ENCODE peak calls at places on chromosomes 6 and 20, in nine cellular contexts. F is brain microvascular endothelial cell, T is BJ, D is astrocyte of the spinal cord, C is mucosa of descending colon, P is HCT116, L is ovary, H is A549, O is PC-9. R is an unnamed sample.

GRCh38 chr20:61589055-61589385 is 337.0 kb downstream of the CDH4 start:
- DNase-seq in F (no peak), T (peak; percentile 60), D (peak; percentile 83), C (no peak), P (no peak), L (no peak), H (peak; percentile 12), O (no peak), R (peak; percentile 83)

GRCh38 chr6:11427827-11428245 is 109.7 kb upstream of the TMEM170B start:
- DNase-seq in F (peak; percentile 39), T (no peak), D (peak; percentile 54), C (no peak), P (no peak), L (no peak), H (no peak), O (peak; percentile 52), R (no peak)

GRCh38 chr6:445571-446417 is 54.2 kb downstream of the IRF4 start:
- DNase-seq in F (no peak), T (no peak), D (no peak), C (no peak), P (no peak), L (no peak), H (no peak), O (no peak), R (no peak)

GRCh38 chr6:116667620-116668019 is 946 bp downstream of the ZUP1 start:
- DNase-seq in F (no peak), T (no peak), D (no peak), C (no peak), P (no peak), L (no peak), H (no peak), O (no peak), R (no peak)

GRCh38 chr6:25175216-25175615 is 104.0 kb upstream of the CARMIL1 start:
- DNase-seq in F (no peak), T (peak; percentile 66), D (peak; percentile 29), C (no peak), P (no peak), L (no peak), H (no peak), O (peak; percentile 78), R (no peak)

GRCh38 chr6:38273325-38273724 is 366.4 kb downstream of the BTBD9 start:
- DNase-seq in F (no peak), T (peak; percentile 40), D (peak; percentile 50), C (no peak), P (no peak), L (no peak), H (no peak), O (no peak), R (peak; percentile 57)

GRCh38 chr6:112232845-112233256 is 21.5 kb downstream of the LAMA4 start:
- DNase-seq in F (peak; percentile 88), T (no peak), D (peak; percentile 93), C (no peak), P (no peak), L (peak; percentile 43), H (no peak), O (no peak), R (peak; percentile 98)

GRCh38 chr6:82118150-82118562 is 129.4 kb downstream of the IBTK start:
- DNase-seq in F (no peak), T (no peak), D (no peak), C (no peak), P (no peak), L (no peak), H (no peak), O (no peak), R (peak; percentile 60)

GRCh38 chr20:64027981-64028685 is 7.8 kb upstream of the C20orf204 start:
- DNase-seq in F (no peak), T (no peak), D (no peak), C (no peak), P (no peak), L (no peak), H (no peak), O (no peak), R (peak; percentile 59)

GRCh38 chr20:11728937-11729336 is 188.8 kb upstream of the BTBD3 start:
- DNase-seq in F (no peak), T (no peak), D (no peak), C (no peak), P (no peak), L (no peak), H (no peak), O (no peak), R (no peak)

DNA sequence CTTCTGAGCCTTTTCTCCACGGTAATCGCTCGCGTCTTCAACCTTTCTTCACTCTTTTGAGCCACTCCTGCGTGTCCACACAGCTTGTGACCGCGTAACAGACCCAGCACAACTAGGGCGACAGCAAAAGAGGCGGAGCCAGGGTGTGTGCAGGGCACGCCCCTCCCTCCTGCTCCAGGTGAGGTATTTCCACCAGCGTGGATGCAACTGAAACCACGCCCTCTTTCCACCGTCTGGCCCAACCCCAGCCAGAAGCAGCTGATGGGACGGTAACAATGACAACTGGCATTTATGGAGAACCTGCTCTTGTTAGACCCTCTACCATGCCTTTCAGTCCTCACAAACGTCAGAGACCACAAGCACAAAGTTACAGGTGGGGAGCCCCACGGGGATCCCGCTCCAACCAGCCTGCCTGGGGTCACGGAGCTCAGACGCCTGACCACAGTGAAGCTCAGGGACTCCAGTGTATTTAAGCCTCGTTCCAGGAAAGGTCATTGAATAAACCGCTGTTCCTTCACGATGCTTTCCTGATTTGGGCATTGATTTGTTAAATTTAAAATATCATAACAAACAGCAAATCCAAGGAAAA is 2.0 kb downstream of the PXDC1 start:
- DNase-seq in F (no peak), T (no peak), D (peak; percentile 28), C (peak; percentile 79), P (no peak), L (no peak), H (no peak), O (peak; percentile 18), R (no peak)
- H3K4me3 ChIP-seq in F (peak overlapping the region; percentile 85), T (peak overlapping the region; percentile 65), D (peak overlapping the region; percentile 76), C (no peak overlapping the region), P (no peak overlapping the region), L (peak overlapping the region; percentile 87), H (peak overlapping the region; percentile 75), O (peak overlapping the region; percentile 69), R (peak overlapping the region; percentile 75)

GRCh38 chr6:161660666-161661571 is 387.1 kb upstream of the AGPAT4 start:
- DNase-seq in F (no peak), T (no peak), D (no peak), C (no peak), P (no peak), L (no peak), H (no peak), O (no peak), R (no peak)
- TF ChIP-seq CTCF in F (no peak), T (no peak), D (no peak), C (no peak), P (no peak), L (no peak), H (no peak), O (no peak), R (no peak)

GRCh38 chr6:109006818-109007217 is 87.8 kb downstream of the SESN1 start:
- DNase-seq in F (no peak), T (no peak), D (no peak), C (no peak), P (no peak), L (no peak), H (no peak), O (no peak), R (no peak)
- H3K4me3 ChIP-seq in F (no peak overlapping the region), T (no peak overlapping the region), D (no peak overlapping the region), C (no peak overlapping the region), P (no peak overlapping the region), L (no peak overlapping the region), H (no peak overlapping the region), O (no peak overlapping the region), R (no peak overlapping the region)

GRCh38 chr20:19181552-19181951 is 30.9 kb upstream of the SLC24A3 start:
- DNase-seq in F (no peak), T (no peak), D (no peak), C (no peak), P (no peak), L (no peak), H (no peak), O (no peak), R (no peak)

GRCh38 chr20:19185083-19185482 is 27.4 kb upstream of the SLC24A3 start:
- DNase-seq in F (no peak), T (no peak), D (no peak), C (no peak), P (no peak), L (no peak), H (no peak), O (no peak), R (no peak)
- TF ChIP-seq CTCF in F (no peak), T (no peak), D (no peak), C (no peak), P (no peak), L (no peak), H (no peak), O (peak; percentile 26), R (no peak)

DNA sequence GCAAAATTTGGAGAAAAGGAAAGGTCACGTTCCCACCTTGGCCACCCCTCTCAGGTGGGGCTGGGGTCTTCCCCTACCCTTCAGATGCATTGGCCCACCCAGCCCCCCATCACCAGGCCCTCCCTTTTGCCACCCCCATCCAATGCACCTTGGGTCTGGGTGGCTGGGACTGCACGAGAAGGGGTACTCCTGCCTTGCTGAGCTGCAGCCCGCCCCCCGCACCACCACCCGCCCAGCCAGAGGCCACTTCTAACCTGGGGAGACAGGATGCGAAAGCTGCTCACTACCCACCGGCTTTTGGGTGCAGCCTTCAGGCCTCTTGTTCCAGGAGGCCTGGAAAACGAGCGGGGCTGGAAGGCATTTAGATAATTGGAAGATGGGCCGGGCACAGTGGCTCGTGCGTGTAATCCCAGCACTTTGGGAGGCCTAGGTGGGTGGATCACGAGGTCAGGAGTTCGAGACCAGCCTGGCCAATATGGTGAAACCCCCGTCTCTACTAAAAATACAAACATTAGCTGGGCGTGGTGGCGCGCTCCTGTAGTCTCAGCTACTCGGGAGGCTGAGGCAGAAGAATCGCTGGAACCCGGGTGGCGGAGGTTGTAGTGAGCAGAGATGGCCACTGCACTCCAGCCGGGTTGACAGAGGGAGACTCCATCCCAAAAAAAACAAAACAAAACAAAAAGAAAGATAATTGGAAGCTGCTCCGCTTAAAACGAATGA is 1.2 kb upstream of the CDC25B start:
- DNase-seq in F (no peak), T (no peak), D (no peak), C (peak; percentile 63), P (no peak), L (no peak), H (no peak), O (no peak), R (no peak)
- H3K4me3 ChIP-seq in F (peak overlapping the region; percentile 83), T (peak overlapping the region; percentile 68), D (peak overlapping the region; percentile 70), C (no peak overlapping the region), P (peak overlapping the region; percentile 80), L (peak overlapping the region; percentile 47), H (peak overlapping the region; percentile 84), O (peak overlapping the region; percentile 95), R (peak overlapping the region; percentile 96)

GRCh38 chr6:142462260-142462659 is 160.5 kb downstream of the ADGRG6 start:
- DNase-seq in F (no peak), T (no peak), D (no peak), C (no peak), P (no peak), L (no peak), H (no peak), O (no peak), R (no peak)
- TF ChIP-seq CTCF in F (peak; percentile 25), T (no peak), D (peak; percentile 15), C (no peak), P (no peak), L (no peak), H (no peak), O (peak; percentile 28), R (peak; percentile 13)

R was measured in fibroblast of the aortic adventitia.